ENCODE peak calls at places on chromosomes 3 and 15, in four cellular contexts. Z is K562, K is HepG2, N is GM12878. V is an unnamed sample.

GRCh38 chr3:73868688-73869315 is 244.1 kb upstream of the PDZRN3 start:
- DNase-seq in K (peak), N (no peak), Z (peak), V (peak)

GRCh38 chr3:14518432-14518802 is 21.7 kb downstream of the GRIP2 start:
- DNase-seq in N (no peak), K (no peak), Z (no peak), V (no peak)

GRCh38 chr3:12557472-12558105 is 702 bp downstream of the MKRN2 start:
- DNase-seq in N (no peak), Z (peak), K (peak), V (no peak)

GRCh38 chr15:38490231-38490630 is 36.3 kb downstream of the FAM98B start:
- DNase-seq in K (no peak), Z (no peak), N (no peak), V (no peak)

GRCh38 chr15:23035964-23036566 is 3.3 kb downstream of the TUBGCP5 start:
- DNase-seq in N (no peak), K (peak), Z (peak), V (peak)

GRCh38 chr3:51937014-51937413 is 4.7 kb downstream of the RRP9 start:
- DNase-seq in Z (no peak), N (no peak), K (no peak), V (no peak)

GRCh38 chr3:78972617-78973301 is 795.0 kb downstream of the ROBO1 start:
- DNase-seq in N (no peak), K (peak), Z (no peak), V (no peak)

GRCh38 chr3:144394052-144394451 is 422.4 kb downstream of the DIPK2A start:
- DNase-seq in K (no peak), Z (no peak), N (no peak), V (no peak)

GRCh38 chr3:176587089-176587488 is 610.2 kb downstream of the TBL1XR1 start:
- DNase-seq in N (no peak), Z (no peak), K (no peak), V (no peak)

GRCh38 chr15:57326196-57326595 is 50.1 kb upstream of the CGNL1 start:
- DNase-seq in N (no peak), Z (no peak), K (no peak), V (no peak)

GRCh38 chr3:147846854-147847453 is 437.8 kb downstream of the ZIC1 start:
- DNase-seq in K (no peak), Z (no peak), N (no peak), V (no peak)

GRCh38 chr3:15645740-15646490 is 44.4 kb downstream of the BTD start:
- DNase-seq in N (no peak), Z (no peak), K (no peak), V (no peak)

GRCh38 chr3:38573606-38574005 is 75.9 kb downstream of the SCN5A start:
- DNase-seq in Z (no peak), K (no peak), N (no peak), V (no peak)

GRCh38 chr3:150743508-150743907 is 19.5 kb downstream of the SIAH2 start:
- DNase-seq in N (no peak), K (no peak), Z (no peak), V (no peak)

GRCh38 chr3:160170409-160171370 is 54.5 kb upstream of the C3orf80 start:
- DNase-seq in N (no peak), Z (no peak), K (no peak), V (no peak)

GRCh38 chr15:88018865-88019626 is 237.5 kb downstream of the NTRK3 start:
- DNase-seq in K (no peak), N (no peak), Z (no peak), V (no peak)

GRCh38 chr3:38137615-38138346 is 680 bp upstream of the MYD88 start:
- DNase-seq in K (no peak), N (no peak), Z (peak), V (no peak)

GRCh38 chr15:89499156-89499555 is 2.8 kb upstream of the RHCG start:
- DNase-seq in Z (no peak), N (no peak), K (no peak), V (no peak)

GRCh38 chr3:46102059-46102779 is 74.9 kb upstream of the XCR1 start:
- DNase-seq in K (no peak), Z (no peak), N (no peak), V (no peak)

GRCh38 chr15:29685156-29686078 is 136.9 kb downstream of the TJP1 start:
- DNase-seq in N (no peak), Z (no peak), K (no peak), V (no peak)

DNA sequence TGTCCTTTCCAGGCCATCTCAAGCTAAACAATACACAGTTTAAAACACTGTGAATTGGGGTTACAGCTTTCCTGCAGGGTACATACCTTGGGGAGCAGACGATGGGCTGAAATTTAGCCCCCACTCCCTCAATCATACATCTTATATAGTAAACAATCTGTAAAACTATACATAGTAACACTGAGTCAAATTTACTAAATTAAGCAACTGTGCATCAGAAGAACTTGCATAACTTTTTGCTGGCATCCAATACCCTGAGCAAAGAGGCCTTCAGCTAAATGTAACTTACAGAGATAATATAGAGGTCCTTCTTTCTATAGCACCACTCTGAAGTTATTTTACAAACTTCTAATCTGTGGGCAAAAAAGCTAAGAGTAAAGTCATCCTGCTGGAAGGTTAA is 603.6 kb upstream of the TGFBR2 start:
- DNase-seq in N (no peak), Z (no peak), K (no peak), V (no peak)
- TF ChIP-seq TARDBP in N (no peak), Z (no peak), K (no peak), V (no peak)

GRCh38 chr3:192947421-192947820 is 29.8 kb upstream of the MB21D2 start:
- DNase-seq in N (no peak), Z (no peak), K (no peak), V (no peak)
- TF ChIP-seq TARDBP in N (no peak), Z (no peak), K (no peak), V (no peak)

GRCh38 chr15:74373731-74374647 is 6.5 kb upstream of the CYP11A1 start:
- DNase-seq in K (peak), Z (peak), N (no peak), V (peak)
- TF ChIP-seq TARDBP in K (no peak), Z (peak), N (no peak), V (no peak)

GRCh38 chr3:99957086-99957821 is 139.6 kb downstream of the CMSS1 start:
- DNase-seq in N (no peak), Z (no peak), K (no peak), V (no peak)
- TF ChIP-seq TARDBP in N (no peak), Z (no peak), K (no peak), V (no peak)

GRCh38 chr3:195003893-195004289 is 267.1 kb downstream of the XXYLT1 start:
- DNase-seq in Z (no peak), N (no peak), K (no peak), V (no peak)

GRCh38 chr3:195004512-195005250 is 266.3 kb downstream of the XXYLT1 start:
- DNase-seq in K (no peak), N (no peak), Z (no peak), V (no peak)

GRCh38 chr3:195005251-195005620 is 265.7 kb downstream of the XXYLT1 start:
- DNase-seq in K (no peak), Z (no peak), N (no peak), V (no peak)

GRCh38 chr3:195001961-195002861 is 268.7 kb downstream of the XXYLT1 start:
- DNase-seq in K (peak), Z (peak), N (peak), V (peak)

GRCh38 chr3:195003006-195003892 is 267.7 kb downstream of the XXYLT1 start:
- DNase-seq in N (no peak), Z (no peak), K (no peak), V (no peak)
- TF ChIP-seq TARDBP in N (no peak), Z (no peak), K (no peak), V (no peak)

GRCh38 chr3:102790742-102791141 is 355.9 kb downstream of the ZPLD1 start:
- DNase-seq in K (no peak), N (no peak), Z (no peak), V (no peak)
- TF ChIP-seq TARDBP in K (no peak), N (no peak), Z (no peak), V (no peak)

GRCh38 chr3:107222927-107223326 is 154.3 kb upstream of the CCDC54 start:
- DNase-seq in K (no peak), N (no peak), Z (no peak), V (no peak)

GRCh38 chr3:107218864-107219269 is 158.4 kb upstream of the CCDC54 start:
- DNase-seq in K (no peak), Z (no peak), N (no peak), V (no peak)

GRCh38 chr3:107220538-107220937 is 156.7 kb upstream of the CCDC54 start:
- DNase-seq in K (no peak), N (no peak), Z (no peak), V (no peak)

GRCh38 chr3:107224001-107224596 is 153.1 kb upstream of the CCDC54 start:
- DNase-seq in Z (no peak), N (no peak), K (no peak), V (no peak)

GRCh38 chr3:107221856-107222255 is 155.4 kb upstream of the CCDC54 start:
- DNase-seq in N (no peak), Z (no peak), K (no peak), V (no peak)
- TF ChIP-seq TARDBP in N (no peak), Z (no peak), K (no peak), V (no peak)

GRCh38 chr3:136831461-136831860 is 12.5 kb downstream of the SLC35G2 start:
- DNase-seq in N (no peak), K (no peak), Z (no peak), V (no peak)
- TF ChIP-seq TARDBP in N (no peak), K (no peak), Z (no peak), V (no peak)

GRCh38 chr3:119831022-119831421 is 49.1 kb downstream of the NR1I2 start:
- DNase-seq in N (no peak), Z (no peak), K (no peak), V (no peak)
- TF ChIP-seq TARDBP in N (no peak), Z (no peak), K (no peak), V (no peak)

GRCh38 chr15:81388431-81388760 is 14.4 kb upstream of the TMC3 start:
- DNase-seq in Z (no peak), K (no peak), N (no peak), V (no peak)
- TF ChIP-seq TARDBP in Z (no peak), K (no peak), N (no peak), V (no peak)

V was measured in HEK293T.